ENCODE peak calls at places on chromosomes 7 and 10, in six cellular contexts. One of them, this sample, is unnamed.
A peak's percentile ranks its signal among the peaks of the same experiment; 100 is the strongest.

GRCh38 chr10:8037941-8038894 is 16.3 kb upstream of the GATA3 start:
- DNase-seq in hepatocyte: no peak
- DNase-seq in endothelial cell of umbilical vein: peak; percentile 13
- DNase-seq in H1: no peak
- DNase-seq in PC-9: no peak
- DNase-seq in HepG2: no peak
- DNase-seq in this sample: no peak

GRCh38 chr10:1601371-1601906 is 135.9 kb downstream of the ADARB2 start:
- DNase-seq in PC-9: no peak
- DNase-seq in H1: no peak
- DNase-seq in HepG2: no peak
- DNase-seq in endothelial cell of umbilical vein: no peak
- DNase-seq in hepatocyte: peak; percentile 23
- DNase-seq in this sample: no peak

GRCh38 chr10:102449321-102450123 is 1.8 kb downstream of the C10orf95 start:
- DNase-seq in HepG2: peak; percentile 76
- DNase-seq in PC-9: peak; percentile 76
- DNase-seq in hepatocyte: peak; percentile 91
- DNase-seq in H1: peak; percentile 74
- DNase-seq in endothelial cell of umbilical vein: peak; percentile 33
- DNase-seq in this sample: peak; percentile 80

GRCh38 chr7:152663101-152663740 is 12.7 kb downstream of the XRCC2 start:
- DNase-seq in H1: no peak
- DNase-seq in endothelial cell of umbilical vein: no peak
- DNase-seq in HepG2: no peak
- DNase-seq in PC-9: no peak
- DNase-seq in hepatocyte: no peak
- DNase-seq in this sample: no peak

GRCh38 chr10:34739915-34740314 is 75.2 kb downstream of the PARD3 start:
- DNase-seq in PC-9: no peak
- DNase-seq in endothelial cell of umbilical vein: peak; percentile 82
- DNase-seq in HepG2: no peak
- DNase-seq in H1: peak; percentile 64
- DNase-seq in hepatocyte: peak; percentile 71
- DNase-seq in this sample: peak; percentile 71

GRCh38 chr7:404782-405488 is 114.7 kb downstream of the PDGFA start:
- DNase-seq in endothelial cell of umbilical vein: no peak
- DNase-seq in H1: peak; percentile 36
- DNase-seq in HepG2: no peak
- DNase-seq in PC-9: no peak
- DNase-seq in hepatocyte: no peak
- DNase-seq in this sample: no peak

GRCh38 chr10:35643151-35643975 is 1.3 kb upstream of the FZD8 start:
- DNase-seq in endothelial cell of umbilical vein: peak; percentile 79
- DNase-seq in H1: peak; percentile 78
- DNase-seq in hepatocyte: peak; percentile 77
- DNase-seq in HepG2: no peak
- DNase-seq in PC-9: no peak
- DNase-seq in this sample: no peak

GRCh38 chr7:118918556-118918955 is 694.1 kb downstream of the ANKRD7 start:
- DNase-seq in endothelial cell of umbilical vein: no peak
- DNase-seq in hepatocyte: peak; percentile 22
- DNase-seq in HepG2: peak; percentile 15
- DNase-seq in H1: no peak
- DNase-seq in PC-9: peak; percentile 42
- DNase-seq in this sample: no peak

GRCh38 chr10:103712146-103712545 is 143.2 kb downstream of the SH3PXD2A start:
- DNase-seq in H1: no peak
- DNase-seq in PC-9: no peak
- DNase-seq in endothelial cell of umbilical vein: no peak
- DNase-seq in HepG2: no peak
- DNase-seq in hepatocyte: no peak
- DNase-seq in this sample: no peak

GRCh38 chr7:23012797-23013714 is 874 bp downstream of the HYCC1 start:
- DNase-seq in hepatocyte: peak; percentile 45
- DNase-seq in PC-9: peak; percentile 40
- DNase-seq in endothelial cell of umbilical vein: peak; percentile 54
- DNase-seq in HepG2: peak; percentile 14
- DNase-seq in H1: peak; percentile 66
- DNase-seq in this sample: peak; percentile 22

GRCh38 chr7:37480642-37481041 is 32.0 kb upstream of the ELMO1 start:
- DNase-seq in H1: no peak
- DNase-seq in endothelial cell of umbilical vein: peak; percentile 86
- DNase-seq in HepG2: no peak
- DNase-seq in PC-9: no peak
- DNase-seq in hepatocyte: no peak
- DNase-seq in this sample: no peak

GRCh38 chr10:103748020-103748419 is 107.4 kb downstream of the SH3PXD2A start:
- DNase-seq in endothelial cell of umbilical vein: no peak
- DNase-seq in hepatocyte: no peak
- DNase-seq in HepG2: no peak
- DNase-seq in PC-9: peak; percentile 68
- DNase-seq in H1: no peak
- DNase-seq in this sample: no peak

DNA sequence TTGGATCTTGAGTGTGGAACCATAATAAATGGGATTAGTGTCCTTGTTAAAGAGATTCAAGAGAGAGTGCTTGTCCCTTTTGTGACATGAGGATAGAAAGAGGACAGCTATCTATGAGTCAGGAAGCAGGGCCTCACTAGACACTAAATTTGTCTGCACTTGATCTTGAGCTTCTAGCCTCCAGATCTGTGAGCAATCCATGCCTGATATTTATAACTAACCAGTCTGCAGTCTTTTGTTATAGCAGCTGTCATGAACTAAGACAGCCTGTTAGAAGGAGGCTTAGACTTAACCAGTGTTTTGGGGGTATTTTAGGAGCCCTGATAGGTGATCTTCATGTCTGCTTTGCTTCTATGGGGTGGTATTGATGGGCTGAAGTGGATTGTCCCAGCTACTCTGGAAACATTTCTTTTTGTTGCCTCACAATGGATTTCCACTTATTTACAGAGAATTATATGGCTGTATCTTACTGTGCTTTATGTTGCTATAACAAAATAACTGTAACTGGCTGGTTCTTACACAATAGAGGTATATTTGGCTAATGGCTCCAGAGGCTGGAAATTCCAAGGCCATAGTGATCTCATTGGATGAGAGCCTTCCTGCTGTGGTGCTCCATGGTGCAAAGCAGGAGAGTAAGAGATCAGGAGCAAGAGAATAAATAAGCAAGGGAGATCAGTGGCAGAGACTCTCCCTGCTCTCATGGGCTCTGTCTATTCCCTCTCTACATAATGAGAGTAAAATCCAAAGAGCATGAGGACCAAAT is 23.4 kb upstream of the AKR1C3 start:
- DNase-seq in HepG2: peak; percentile 92
- DNase-seq in H1: no peak
- DNase-seq in PC-9: no peak
- DNase-seq in hepatocyte: no peak
- DNase-seq in endothelial cell of umbilical vein: no peak
- DNase-seq in this sample: no peak
- H3K4me3 ChIP-seq in HepG2: peak overlapping the region; percentile 30
- H3K4me3 ChIP-seq in H1: no peak overlapping the region
- H3K4me3 ChIP-seq in PC-9: peak overlapping the region; percentile 35
- H3K4me3 ChIP-seq in hepatocyte: no peak overlapping the region
- H3K4me3 ChIP-seq in endothelial cell of umbilical vein: no peak overlapping the region
- H3K4me3 ChIP-seq in this sample: no peak overlapping the region

DNA sequence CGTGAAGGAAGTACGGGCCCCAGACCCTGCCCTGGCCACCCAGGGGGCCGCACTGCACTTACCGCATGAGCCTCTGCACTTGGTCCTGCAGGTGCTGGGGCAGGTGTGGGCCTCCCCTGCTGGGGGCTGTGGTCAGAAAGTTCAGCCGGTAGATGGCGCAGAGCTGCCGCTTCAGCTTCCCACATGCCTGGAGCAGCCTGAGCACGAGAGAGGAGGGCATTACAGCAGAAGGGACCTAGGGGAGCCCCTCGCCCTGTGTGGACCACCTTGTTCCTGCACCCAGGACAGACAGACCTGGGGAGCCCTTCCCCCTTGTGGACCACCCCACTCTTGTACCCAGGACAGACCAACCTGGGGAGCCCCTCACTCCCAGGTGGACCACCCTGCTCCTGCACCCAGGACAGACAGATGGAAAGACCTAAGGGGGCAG is 8.7 kb upstream of the PYROXD2 start:
- DNase-seq in endothelial cell of umbilical vein: no peak
- DNase-seq in H1: peak; percentile 77
- DNase-seq in PC-9: no peak
- DNase-seq in HepG2: peak; percentile 41
- DNase-seq in hepatocyte: peak; percentile 68
- DNase-seq in this sample: no peak
- H3K36me3 ChIP-seq in endothelial cell of umbilical vein: peaks cover 3% of the 10 kb centered on the region
- H3K36me3 ChIP-seq in H1: no peaks in the 10 kb centered on the region
- H3K36me3 ChIP-seq in PC-9: no peaks in the 10 kb centered on the region
- H3K36me3 ChIP-seq in HepG2: peaks cover 12% of the 10 kb centered on the region
- H3K36me3 ChIP-seq in hepatocyte: no peaks in the 10 kb centered on the region
- H3K36me3 ChIP-seq in this sample: peaks cover 45% of the 10 kb centered on the region

DNA sequence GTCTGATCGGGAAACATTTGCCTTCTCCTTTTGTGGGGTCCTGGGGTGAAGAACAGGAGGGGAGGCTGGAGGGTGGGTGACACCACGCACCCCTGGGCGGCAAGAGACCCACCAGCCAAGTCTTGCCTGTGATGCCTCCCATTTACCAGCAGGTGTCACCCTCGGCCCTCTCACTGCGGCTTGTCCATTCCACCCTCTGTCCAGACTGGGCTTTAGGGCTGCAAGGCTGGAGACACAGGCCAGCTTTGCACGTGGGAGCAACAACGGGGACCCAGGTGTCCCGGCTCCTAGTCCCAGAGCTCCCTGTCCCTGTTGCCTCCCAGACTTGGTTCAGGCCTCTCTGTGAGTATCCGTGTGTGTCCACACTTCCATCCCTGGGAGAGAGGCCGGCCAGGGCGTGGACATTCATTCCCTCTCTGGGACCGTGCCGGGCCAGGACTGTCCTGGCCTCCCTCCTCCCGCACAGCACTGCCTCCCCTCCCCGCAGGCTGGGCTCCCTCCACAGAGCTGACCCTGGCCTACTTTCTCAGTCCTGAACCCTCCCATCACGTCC is 36.2 kb upstream of the GTF2IRD1 start:
- DNase-seq in hepatocyte: peak; percentile 73
- DNase-seq in HepG2: peak; percentile 56
- DNase-seq in H1: peak; percentile 89
- DNase-seq in endothelial cell of umbilical vein: peak; percentile 57
- DNase-seq in PC-9: peak; percentile 44
- DNase-seq in this sample: peak; percentile 43
- TF ChIP-seq EZH2 in hepatocyte: no peak
- TF ChIP-seq EZH2 in HepG2: no peak
- TF ChIP-seq EZH2 in H1: no peak
- TF ChIP-seq EZH2 in endothelial cell of umbilical vein: no peak
- TF ChIP-seq EZH2 in PC-9: no peak
- TF ChIP-seq EZH2 in this sample: no peak

GRCh38 chr10:117139581-117140524 is 1.8 kb upstream of the VAX1 start:
- DNase-seq in H1: peak; percentile 77
- DNase-seq in PC-9: no peak
- DNase-seq in HepG2: no peak
- DNase-seq in endothelial cell of umbilical vein: no peak
- DNase-seq in hepatocyte: no peak
- DNase-seq in this sample: no peak

GRCh38 chr10:117138838-117139580 is 939 bp upstream of the VAX1 start:
- DNase-seq in hepatocyte: no peak
- DNase-seq in H1: peak; percentile 64
- DNase-seq in endothelial cell of umbilical vein: no peak
- DNase-seq in HepG2: no peak
- DNase-seq in PC-9: no peak
- DNase-seq in this sample: no peak

GRCh38 chr10:117136391-117136975 is 1.6 kb downstream of the VAX1 start:
- DNase-seq in endothelial cell of umbilical vein: no peak
- DNase-seq in H1: peak; percentile 59
- DNase-seq in PC-9: no peak
- DNase-seq in HepG2: no peak
- DNase-seq in hepatocyte: no peak
- DNase-seq in this sample: no peak

GRCh38 chr10:117137031-117137910 is 799 bp downstream of the VAX1 start:
- DNase-seq in HepG2: no peak
- DNase-seq in PC-9: no peak
- DNase-seq in hepatocyte: peak; percentile 63
- DNase-seq in H1: peak; percentile 74
- DNase-seq in endothelial cell of umbilical vein: peak; percentile 22
- DNase-seq in this sample: no peak

GRCh38 chr10:117137911-117138642 is at the start of gene VAX1:
- DNase-seq in endothelial cell of umbilical vein: no peak
- DNase-seq in H1: peak; percentile 76
- DNase-seq in HepG2: no peak
- DNase-seq in PC-9: no peak
- DNase-seq in hepatocyte: no peak
- DNase-seq in this sample: no peak
- H3K4me3 ChIP-seq in endothelial cell of umbilical vein: peak within 1 kb of the TSS; percentile 15
- H3K4me3 ChIP-seq in H1: peak within 1 kb of the TSS; percentile 55
- H3K4me3 ChIP-seq in HepG2: no peak within 1 kb of the TSS
- H3K4me3 ChIP-seq in PC-9: no peak within 1 kb of the TSS
- H3K4me3 ChIP-seq in hepatocyte: peak within 1 kb of the TSS; percentile 16
- H3K4me3 ChIP-seq in this sample: no peak within 1 kb of the TSS

DNA sequence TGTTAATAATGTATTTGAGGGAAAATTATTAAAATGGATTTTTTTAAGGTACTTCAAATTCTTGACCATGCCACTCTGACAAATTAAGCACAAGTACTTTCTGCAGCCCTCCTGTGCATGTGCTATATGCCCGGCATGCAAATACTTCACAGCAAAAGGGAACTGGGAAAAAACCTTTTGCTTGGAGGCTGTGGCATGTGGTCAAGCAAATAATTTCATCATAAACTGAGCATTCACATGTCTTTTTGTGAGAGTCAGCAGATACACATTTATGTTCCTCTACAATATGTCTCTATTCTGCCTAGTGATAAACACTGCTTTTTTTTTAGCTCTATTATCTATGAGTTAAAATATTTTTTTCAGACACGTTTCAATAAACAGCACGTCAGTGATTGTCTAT is 53.7 kb upstream of the SEMA3A start:
- DNase-seq in PC-9: no peak
- DNase-seq in endothelial cell of umbilical vein: no peak
- DNase-seq in H1: no peak
- DNase-seq in HepG2: no peak
- DNase-seq in hepatocyte: no peak
- DNase-seq in this sample: no peak
- H3K36me3 ChIP-seq in PC-9: no peaks in the 10 kb centered on the region
- H3K36me3 ChIP-seq in endothelial cell of umbilical vein: no peaks in the 10 kb centered on the region
- H3K36me3 ChIP-seq in H1: no peaks in the 10 kb centered on the region
- H3K36me3 ChIP-seq in HepG2: no peaks in the 10 kb centered on the region
- H3K36me3 ChIP-seq in hepatocyte: no peaks in the 10 kb centered on the region
- H3K36me3 ChIP-seq in this sample: no peaks in the 10 kb centered on the region